ENCODE peak calls at places on chromosome 3, in nine cellular contexts. N, E, Z, U, X, R, F, A and O are unnamed samples.

GRCh38 chr3:170207717-170208116 is 14.5 kb upstream of the PRKCI start:
- DNase-seq in N (no peak), E (no peak), Z (no peak), U (no peak), X (no peak), R (no peak), F (no peak), A (no peak), O (no peak)

GRCh38 chr3:71469131-71469430 is 114.4 kb downstream of the FOXP1 start:
- DNase-seq in N (no peak), E (no peak), Z (no peak), U (peak), X (no peak), R (peak), F (no peak), A (no peak), O (no peak)

GRCh38 chr3:31204026-31204795 is 309.8 kb upstream of the GADL1 start:
- DNase-seq in N (no peak), E (no peak), Z (no peak), U (no peak), X (no peak), R (no peak), F (no peak), A (no peak), O (no peak)

GRCh38 chr3:141240290-141241247 is 8.9 kb downstream of the PXYLP1 start:
- DNase-seq in N (peak), E (peak), Z (no peak), U (no peak), X (peak), R (peak), F (no peak), A (no peak), O (no peak)

GRCh38 chr3:48267782-48268181 is 26.9 kb downstream of the ZNF589 start:
- DNase-seq in N (no peak), E (no peak), Z (no peak), U (peak), X (no peak), R (no peak), F (no peak), A (no peak), O (no peak)

GRCh38 chr3:11603628-11604027 is 40.1 kb downstream of the VGLL4 start:
- DNase-seq in N (peak), E (peak), Z (no peak), U (peak), X (peak), R (peak), F (no peak), A (no peak), O (no peak)

GRCh38 chr3:124878561-124879394 is 8.4 kb downstream of the ITGB5 start:
- DNase-seq in N (peak), E (peak), Z (no peak), U (peak), X (peak), R (peak), F (peak), A (peak), O (peak)

GRCh38 chr3:96012941-96013340 is 801.5 kb upstream of the EPHA6 start:
- DNase-seq in N (no peak), E (no peak), Z (no peak), U (no peak), X (no peak), R (no peak), F (no peak), A (no peak), O (no peak)

GRCh38 chr3:114127517-114127916 is 51.3 kb downstream of the DRD3 start:
- DNase-seq in N (peak), E (no peak), Z (no peak), U (no peak), X (peak), R (no peak), F (no peak), A (no peak), O (no peak)

GRCh38 chr3:156787926-156788663 is 38.1 kb upstream of the LEKR1 start:
- DNase-seq in N (peak), E (peak), Z (no peak), U (peak), X (peak), R (peak), F (no peak), A (peak), O (peak)

GRCh38 chr3:14913926-14914776 is 33.2 kb upstream of the NR2C2 start:
- DNase-seq in N (no peak), E (no peak), Z (no peak), U (no peak), X (no peak), R (no peak), F (no peak), A (no peak), O (no peak)

GRCh38 chr3:14913071-14913925 is 34.1 kb upstream of the NR2C2 start:
- DNase-seq in N (no peak), E (no peak), Z (no peak), U (no peak), X (no peak), R (no peak), F (no peak), A (no peak), O (no peak)

GRCh38 chr3:14914777-14915113 is 32.6 kb upstream of the NR2C2 start:
- DNase-seq in N (no peak), E (no peak), Z (no peak), U (no peak), X (no peak), R (no peak), F (no peak), A (no peak), O (no peak)

GRCh38 chr3:14918356-14918860 is 29.0 kb upstream of the NR2C2 start:
- DNase-seq in N (no peak), E (no peak), Z (no peak), U (no peak), X (no peak), R (no peak), F (no peak), A (no peak), O (no peak)

DNA sequence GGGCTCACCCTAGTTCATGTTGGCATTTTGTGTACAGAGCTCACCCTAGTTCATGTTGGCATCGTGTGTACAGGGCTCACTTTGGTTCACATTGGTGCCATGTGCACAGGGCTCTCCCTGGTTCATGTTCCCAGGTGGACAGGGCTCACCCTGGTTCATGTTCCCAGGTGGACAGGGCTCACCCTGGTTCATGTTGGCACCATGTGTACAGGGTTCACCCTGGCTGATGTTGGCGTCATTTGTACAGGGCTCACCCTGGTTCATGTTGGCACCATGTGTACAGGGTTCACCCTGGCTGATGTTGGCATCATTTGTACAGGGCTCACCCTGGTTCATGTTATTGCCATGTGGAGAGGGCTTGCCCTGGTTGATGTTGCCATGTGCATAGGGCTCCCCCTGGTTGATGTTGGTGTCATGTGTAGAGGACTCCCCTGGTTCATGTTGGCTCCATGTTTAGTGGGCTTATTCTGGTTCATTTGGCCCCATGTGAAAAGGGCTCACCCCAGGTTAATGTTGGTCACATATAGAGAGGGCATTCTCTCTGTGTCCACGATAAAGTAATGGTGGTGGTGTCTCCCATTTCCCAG is 31.7 kb upstream of the NR2C2 start:
- DNase-seq in N (no peak), E (no peak), Z (no peak), U (no peak), X (no peak), R (no peak), F (no peak), A (no peak), O (no peak)
- TF ChIP-seq CTCF in N (no peak), E (no peak), Z (no peak), U (no peak), X (no peak), R (no peak), F (no peak), A (peak), O (no peak)

DNA sequence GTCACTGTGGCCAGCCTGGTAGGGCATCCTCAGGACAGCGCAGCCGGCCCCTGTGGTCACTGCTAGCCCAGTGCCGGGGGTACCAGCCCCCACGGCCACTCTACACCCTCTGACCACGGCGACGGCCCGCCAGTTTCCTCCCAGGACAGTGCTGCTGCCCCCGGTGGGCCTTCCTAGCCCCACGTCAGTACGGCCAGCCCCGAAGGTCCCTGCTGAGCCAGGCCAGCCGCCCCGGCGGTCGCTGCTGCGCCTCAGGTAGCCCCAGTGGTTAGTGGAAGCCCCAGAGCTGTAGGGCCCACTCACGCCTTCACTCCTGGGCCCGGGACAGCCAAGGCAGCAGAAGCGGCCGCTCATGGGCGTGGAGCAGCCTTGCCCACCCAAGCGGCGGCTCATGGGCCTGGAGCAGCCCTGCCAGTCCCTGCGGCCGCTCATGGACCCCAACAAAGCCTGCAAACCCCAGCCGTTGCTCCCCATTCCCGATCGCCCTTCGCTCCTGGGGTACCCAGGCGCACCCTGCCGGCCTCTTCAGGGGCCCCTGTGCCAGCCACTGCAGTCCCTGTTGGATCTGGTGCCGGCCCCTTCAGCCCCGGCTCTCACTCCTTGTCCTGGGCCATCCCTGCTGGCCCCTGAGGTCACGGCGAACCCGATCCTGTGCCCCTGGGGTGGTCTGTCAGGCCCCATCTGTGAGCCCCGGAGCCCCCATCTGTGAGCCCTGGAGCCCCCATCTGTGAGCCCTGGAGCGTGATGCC is 9.5 kb upstream of the ROPN1B start:
- DNase-seq in N (no peak), E (no peak), Z (no peak), U (no peak), X (no peak), R (no peak), F (no peak), A (no peak), O (no peak)
- H3K4me3 ChIP-seq in N (no peak), E (no peak), Z (no peak), U (no peak), X (no peak), R (no peak), F (no peak), A (no peak), O (no peak)

DNA sequence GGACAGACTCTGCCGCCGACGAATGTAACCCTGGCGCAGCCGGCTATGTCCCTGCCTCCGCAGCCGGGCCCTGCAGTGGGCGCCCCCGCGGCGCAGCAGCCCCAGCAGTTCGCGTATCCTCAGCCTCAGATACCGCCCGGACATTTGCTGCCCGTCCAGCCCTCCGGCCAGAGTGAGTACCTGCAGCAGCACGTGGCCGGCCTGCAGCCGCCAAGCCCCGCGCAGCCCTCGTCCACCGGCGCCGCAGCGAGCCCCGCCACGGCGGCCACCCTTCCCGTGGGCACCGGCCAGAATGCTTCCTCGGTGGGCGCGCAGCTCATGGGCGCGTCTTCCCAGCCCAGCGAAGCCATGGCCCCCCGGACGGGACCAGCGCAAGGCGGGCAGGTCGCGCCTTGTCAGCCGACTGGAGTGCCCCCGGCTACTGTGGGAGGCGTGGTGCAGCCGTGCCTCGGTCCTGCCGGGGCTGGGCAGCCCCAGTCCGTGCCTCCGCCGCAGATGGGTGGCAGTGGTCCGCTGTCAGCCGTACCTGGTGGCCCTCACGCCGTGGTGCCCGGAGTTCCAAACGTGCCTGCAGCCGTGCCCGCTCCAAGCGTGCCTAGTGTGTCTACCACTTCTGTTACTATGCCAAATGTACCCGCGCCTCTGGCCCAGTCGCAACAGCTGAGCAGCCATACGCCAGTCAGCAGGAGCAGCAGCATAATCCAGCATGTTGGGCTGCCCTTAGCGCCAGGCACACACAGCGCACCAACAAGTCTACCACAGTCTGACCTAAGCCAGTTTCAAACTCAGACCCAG is 2.4 kb downstream of the TSC22D2 start:
- DNase-seq in N (peak), E (no peak), Z (no peak), U (peak), X (peak), R (no peak), F (peak), A (peak), O (no peak)
- TF ChIP-seq CTCF in N (no peak), E (no peak), Z (no peak), U (no peak), X (no peak), R (no peak), F (peak), A (no peak), O (no peak)

DNA sequence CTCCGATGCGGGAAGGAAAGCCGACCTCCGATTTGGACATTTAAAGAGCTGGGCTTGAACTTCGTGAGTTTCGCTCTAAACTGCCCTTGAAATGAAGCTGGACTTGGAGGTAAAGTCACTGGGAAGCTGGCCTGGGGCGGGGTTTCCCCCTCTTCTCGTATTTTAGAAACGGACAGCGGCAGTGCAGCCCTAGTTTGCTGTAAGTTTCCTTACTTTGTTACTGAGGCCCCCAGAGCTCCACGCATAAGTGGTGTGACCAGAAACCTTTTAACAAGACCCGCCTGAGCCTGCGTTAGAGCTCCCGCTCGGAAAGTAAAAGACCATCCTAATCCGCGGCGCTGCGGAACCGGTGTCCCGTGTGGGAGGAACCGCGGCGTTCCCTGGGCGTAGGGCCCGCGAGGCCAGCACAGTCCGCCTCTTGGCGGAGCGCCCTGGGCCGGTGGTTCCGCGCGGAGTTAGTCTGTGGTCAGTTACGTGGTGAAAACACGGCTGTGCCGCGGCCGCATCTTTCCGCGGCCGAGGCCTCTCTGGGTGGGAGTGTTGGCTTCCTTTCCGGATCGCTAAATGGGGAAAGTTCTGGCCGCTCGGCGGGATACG is 409 bp downstream of the B3GNT5 start:
- DNase-seq in N (peak), E (peak), Z (no peak), U (peak), X (peak), R (peak), F (peak), A (peak), O (no peak)
- H3K4me3 ChIP-seq in N (peak), E (peak), Z (peak), U (peak), X (peak), R (peak), F (peak), A (peak), O (peak)

GRCh38 chr3:185744997-185745843 is 79.6 kb downstream of the IGF2BP2 start:
- DNase-seq in N (peak), E (peak), Z (no peak), U (peak), X (peak), R (peak), F (no peak), A (no peak), O (no peak)
- TF ChIP-seq CTCF in N (no peak), E (no peak), Z (no peak), U (no peak), X (no peak), R (no peak), F (no peak), A (no peak), O (no peak)

GRCh38 chr3:21613372-21614070 is 137.5 kb downstream of the ZNF385D start:
- DNase-seq in N (no peak), E (no peak), Z (no peak), U (no peak), X (no peak), R (no peak), F (no peak), A (no peak), O (no peak)
- H3K4me3 ChIP-seq in N (no peak), E (no peak), Z (no peak), U (no peak), X (no peak), R (no peak), F (no peak), A (no peak), O (no peak)

DNA sequence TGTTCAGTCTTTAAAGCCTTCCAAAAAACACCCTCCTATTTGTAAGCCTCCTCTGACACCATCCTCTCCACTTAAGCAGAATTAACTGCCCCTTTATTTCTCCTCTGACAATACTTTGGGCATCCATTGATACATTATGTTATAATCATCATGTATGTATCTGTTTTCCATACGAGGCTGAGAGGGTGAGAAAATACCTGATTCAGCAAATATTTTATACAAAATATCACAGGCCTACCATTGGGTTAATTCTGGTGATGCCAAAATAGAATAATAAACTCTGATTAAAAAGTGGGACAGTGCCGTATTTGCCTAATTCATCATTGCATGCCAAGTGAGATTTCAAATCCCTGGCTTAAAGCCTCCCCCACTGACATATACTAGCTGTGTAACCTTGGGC is 118.2 kb upstream of the ADAMTS9 start:
- DNase-seq in N (no peak), E (no peak), Z (no peak), U (no peak), X (no peak), R (no peak), F (no peak), A (no peak), O (no peak)
- TF ChIP-seq CTCF in N (no peak), E (no peak), Z (no peak), U (no peak), X (no peak), R (no peak), F (no peak), A (no peak), O (no peak)